ENCODE peak calls at places on chromosome 11, in five cellular contexts. M is fibroblast of lung; X is stimulated activated CD8-positive, alpha-beta memory T cell treated with anti-CD3 and anti-CD28 coated beads, Interleukin-2, amount 100 ng/mL, for 1 hour; A is HS-27A; F is NCI-H1105. I is an unnamed sample.

GRCh38 chr11:12159351-12160099 is 49.1 kb downstream of the MICAL2 start:
- DNase-seq in M (peak), X (no peak), A (no peak), F (no peak), I (no peak)

GRCh38 chr11:19853901-19854300 is 141.3 kb downstream of the NAV2 start:
- DNase-seq in M (peak), X (no peak), A (no peak), F (no peak), I (peak)

GRCh38 chr11:111637885-111638284 is 35.6 kb downstream of the SIK2 start:
- DNase-seq in M (no peak), X (no peak), A (no peak), F (no peak), I (no peak)

GRCh38 chr11:91630916-91631673 is 593.5 kb upstream of the FAT3 start:
- DNase-seq in M (no peak), X (no peak), A (no peak), F (no peak), I (no peak)

GRCh38 chr11:11408436-11409221 is 55.6 kb upstream of the CSNK2A3 start:
- DNase-seq in M (peak), X (no peak), A (no peak), F (no peak), I (no peak)

GRCh38 chr11:116207349-116207748 is 565.4 kb downstream of the BUD13 start:
- DNase-seq in M (no peak), X (no peak), A (no peak), F (peak), I (no peak)

GRCh38 chr11:65501005-65501529 is 2.2 kb downstream of the MALAT1 start:
- DNase-seq in M (no peak), X (no peak), A (peak), F (no peak), I (peak)

GRCh38 chr11:76791861-76792260 is 8.7 kb downstream of the TSKU start:
- DNase-seq in M (peak), X (no peak), A (no peak), F (no peak), I (no peak)

GRCh38 chr11:12161137-12161536 is 50.7 kb downstream of the MICAL2 start:
- DNase-seq in M (no peak), X (no peak), A (no peak), F (no peak), I (no peak)

I was measured in NCI-H446 treated with DMSO at 0.1 percent for 48 hours.